ENCODE peak calls at places on chromosomes 12 and 14, in nine cellular contexts. One of them, this sample, is unnamed.

GRCh38 chr12:93740721-93741120 is 63.5 kb downstream of the CRADD start:
- DNase-seq in brain microvascular endothelial cell: no peak
- DNase-seq in transverse colon: no peak
- DNase-seq in BE2C: no peak
- DNase-seq in CD4-positive, alpha-beta T cell: no peak
- DNase-seq in cardiac muscle cell: no peak
- DNase-seq in GM23338: peak; percentile 11
- DNase-seq in GM20000: no peak
- DNase-seq in GM13977: no peak
- DNase-seq in this sample: no peak

GRCh38 chr12:42356344-42356743 is 30.4 kb downstream of the PPHLN1 start:
- DNase-seq in brain microvascular endothelial cell: no peak
- DNase-seq in transverse colon: no peak
- DNase-seq in BE2C: no peak
- DNase-seq in CD4-positive, alpha-beta T cell: no peak
- DNase-seq in cardiac muscle cell: no peak
- DNase-seq in GM23338: no peak
- DNase-seq in GM20000: no peak
- DNase-seq in GM13977: no peak
- DNase-seq in this sample: no peak

GRCh38 chr14:95953111-95953724 is 76.6 kb downstream of the TUNAR start:
- DNase-seq in brain microvascular endothelial cell: peak; percentile 0
- DNase-seq in transverse colon: no peak
- DNase-seq in BE2C: no peak
- DNase-seq in CD4-positive, alpha-beta T cell: no peak
- DNase-seq in cardiac muscle cell: no peak
- DNase-seq in GM23338: peak; percentile 86
- DNase-seq in GM20000: no peak
- DNase-seq in GM13977: no peak
- DNase-seq in this sample: no peak

GRCh38 chr14:33602396-33602795 is 348.5 kb downstream of the EGLN3 start:
- DNase-seq in brain microvascular endothelial cell: peak; percentile 59
- DNase-seq in transverse colon: no peak
- DNase-seq in BE2C: peak; percentile 11
- DNase-seq in CD4-positive, alpha-beta T cell: no peak
- DNase-seq in cardiac muscle cell: no peak
- DNase-seq in GM23338: no peak
- DNase-seq in GM20000: no peak
- DNase-seq in GM13977: no peak
- DNase-seq in this sample: no peak

GRCh38 chr14:59190372-59190771 is 1.9 kb downstream of the DAAM1 start:
- DNase-seq in brain microvascular endothelial cell: no peak
- DNase-seq in transverse colon: peak; percentile 11
- DNase-seq in BE2C: peak; percentile 11
- DNase-seq in CD4-positive, alpha-beta T cell: no peak
- DNase-seq in cardiac muscle cell: peak; percentile 25
- DNase-seq in GM23338: peak; percentile 75
- DNase-seq in GM20000: peak; percentile 41
- DNase-seq in GM13977: peak; percentile 36
- DNase-seq in this sample: no peak

GRCh38 chr12:93080452-93080851 is 151.4 kb upstream of the EEA1 start:
- DNase-seq in brain microvascular endothelial cell: no peak
- DNase-seq in transverse colon: no peak
- DNase-seq in BE2C: no peak
- DNase-seq in CD4-positive, alpha-beta T cell: no peak
- DNase-seq in cardiac muscle cell: no peak
- DNase-seq in GM23338: peak; percentile 88
- DNase-seq in GM20000: no peak
- DNase-seq in GM13977: no peak
- DNase-seq in this sample: no peak

GRCh38 chr14:100155049-100155621 is 4.3 kb downstream of the DEGS2 start:
- DNase-seq in brain microvascular endothelial cell: no peak
- DNase-seq in transverse colon: peak; percentile 63
- DNase-seq in BE2C: peak; percentile 56
- DNase-seq in CD4-positive, alpha-beta T cell: no peak
- DNase-seq in cardiac muscle cell: peak; percentile 25
- DNase-seq in GM23338: peak; percentile 91
- DNase-seq in GM20000: no peak
- DNase-seq in GM13977: no peak
- DNase-seq in this sample: no peak

GRCh38 chr12:103334447-103334846 is 161.3 kb downstream of the C12orf42 start:
- DNase-seq in brain microvascular endothelial cell: no peak
- DNase-seq in transverse colon: no peak
- DNase-seq in BE2C: peak; percentile 62
- DNase-seq in CD4-positive, alpha-beta T cell: no peak
- DNase-seq in cardiac muscle cell: no peak
- DNase-seq in GM23338: no peak
- DNase-seq in GM20000: no peak
- DNase-seq in GM13977: no peak
- DNase-seq in this sample: no peak

GRCh38 chr12:4771960-4772566 is 51.9 kb downstream of the GALNT8 start:
- DNase-seq in brain microvascular endothelial cell: no peak
- DNase-seq in transverse colon: no peak
- DNase-seq in BE2C: no peak
- DNase-seq in CD4-positive, alpha-beta T cell: no peak
- DNase-seq in cardiac muscle cell: no peak
- DNase-seq in GM23338: no peak
- DNase-seq in GM20000: no peak
- DNase-seq in GM13977: no peak
- DNase-seq in this sample: no peak

GRCh38 chr14:51129130-51129529 is 34.2 kb upstream of the TRIM9 start:
- DNase-seq in brain microvascular endothelial cell: no peak
- DNase-seq in transverse colon: no peak
- DNase-seq in BE2C: peak; percentile 18
- DNase-seq in CD4-positive, alpha-beta T cell: no peak
- DNase-seq in cardiac muscle cell: no peak
- DNase-seq in GM23338: peak; percentile 39
- DNase-seq in GM20000: no peak
- DNase-seq in GM13977: no peak
- DNase-seq in this sample: no peak
- TF ChIP-seq CTCF in brain microvascular endothelial cell: peak; percentile 24
- TF ChIP-seq CTCF in transverse colon: no peak
- TF ChIP-seq CTCF in BE2C: peak; percentile 48
- TF ChIP-seq CTCF in CD4-positive, alpha-beta T cell: no peak
- TF ChIP-seq CTCF in cardiac muscle cell: no peak
- TF ChIP-seq CTCF in GM23338: peak; percentile 56
- TF ChIP-seq CTCF in GM20000: no peak
- TF ChIP-seq CTCF in GM13977: no peak
- TF ChIP-seq CTCF in this sample: no peak

GRCh38 chr12:68746572-68747180 is 700 bp downstream of the SLC35E3 start:
- DNase-seq in brain microvascular endothelial cell: peak; percentile 73
- DNase-seq in transverse colon: peak; percentile 70
- DNase-seq in BE2C: peak; percentile 53
- DNase-seq in CD4-positive, alpha-beta T cell: peak; percentile 6
- DNase-seq in cardiac muscle cell: peak; percentile 79
- DNase-seq in GM23338: peak; percentile 49
- DNase-seq in GM20000: peak; percentile 53
- DNase-seq in GM13977: peak; percentile 49
- DNase-seq in this sample: no peak
- TF ChIP-seq CTCF in brain microvascular endothelial cell: no peak
- TF ChIP-seq CTCF in transverse colon: no peak
- TF ChIP-seq CTCF in BE2C: no peak
- TF ChIP-seq CTCF in CD4-positive, alpha-beta T cell: no peak
- TF ChIP-seq CTCF in cardiac muscle cell: no peak
- TF ChIP-seq CTCF in GM23338: no peak
- TF ChIP-seq CTCF in GM20000: no peak
- TF ChIP-seq CTCF in GM13977: no peak
- TF ChIP-seq CTCF in this sample: no peak

GRCh38 chr12:63782466-63782865 is 2.8 kb downstream of the RXYLT1 start:
- DNase-seq in brain microvascular endothelial cell: no peak
- DNase-seq in transverse colon: no peak
- DNase-seq in BE2C: no peak
- DNase-seq in CD4-positive, alpha-beta T cell: no peak
- DNase-seq in cardiac muscle cell: no peak
- DNase-seq in GM23338: no peak
- DNase-seq in GM20000: no peak
- DNase-seq in GM13977: no peak
- DNase-seq in this sample: no peak
- TF ChIP-seq CTCF in brain microvascular endothelial cell: no peak
- TF ChIP-seq CTCF in transverse colon: no peak
- TF ChIP-seq CTCF in BE2C: no peak
- TF ChIP-seq CTCF in CD4-positive, alpha-beta T cell: no peak
- TF ChIP-seq CTCF in cardiac muscle cell: no peak
- TF ChIP-seq CTCF in GM23338: no peak
- TF ChIP-seq CTCF in GM20000: no peak
- TF ChIP-seq CTCF in GM13977: no peak
- TF ChIP-seq CTCF in this sample: no peak

GRCh38 chr14:62179367-62180018 is 417.3 kb downstream of the SNAPC1 start:
- DNase-seq in brain microvascular endothelial cell: peak; percentile 81
- DNase-seq in transverse colon: peak; percentile 15
- DNase-seq in BE2C: peak; percentile 62
- DNase-seq in CD4-positive, alpha-beta T cell: no peak
- DNase-seq in cardiac muscle cell: peak; percentile 92
- DNase-seq in GM23338: peak; percentile 90
- DNase-seq in GM20000: peak; percentile 38
- DNase-seq in GM13977: peak; percentile 23
- DNase-seq in this sample: no peak
- TF ChIP-seq CTCF in brain microvascular endothelial cell: peak; percentile 78
- TF ChIP-seq CTCF in transverse colon: peak; percentile 24
- TF ChIP-seq CTCF in BE2C: peak; percentile 74
- TF ChIP-seq CTCF in CD4-positive, alpha-beta T cell: no peak
- TF ChIP-seq CTCF in cardiac muscle cell: peak; percentile 73
- TF ChIP-seq CTCF in GM23338: peak; percentile 93
- TF ChIP-seq CTCF in GM20000: peak; percentile 39
- TF ChIP-seq CTCF in GM13977: peak; percentile 69
- TF ChIP-seq CTCF in this sample: no peak

GRCh38 chr14:52013984-52014600 is 24.7 kb downstream of the RTRAF start:
- DNase-seq in brain microvascular endothelial cell: no peak
- DNase-seq in transverse colon: no peak
- DNase-seq in BE2C: peak; percentile 56
- DNase-seq in CD4-positive, alpha-beta T cell: no peak
- DNase-seq in cardiac muscle cell: no peak
- DNase-seq in GM23338: peak; percentile 55
- DNase-seq in GM20000: no peak
- DNase-seq in GM13977: no peak
- DNase-seq in this sample: no peak

GRCh38 chr14:52012635-52013034 is 23.3 kb downstream of the RTRAF start:
- DNase-seq in brain microvascular endothelial cell: no peak
- DNase-seq in transverse colon: no peak
- DNase-seq in BE2C: peak; percentile 30
- DNase-seq in CD4-positive, alpha-beta T cell: no peak
- DNase-seq in cardiac muscle cell: peak; percentile 93
- DNase-seq in GM23338: peak; percentile 27
- DNase-seq in GM20000: no peak
- DNase-seq in GM13977: no peak
- DNase-seq in this sample: no peak

GRCh38 chr14:52014601-52015267 is 25.4 kb downstream of the RTRAF start:
- DNase-seq in brain microvascular endothelial cell: no peak
- DNase-seq in transverse colon: no peak
- DNase-seq in BE2C: peak; percentile 45
- DNase-seq in CD4-positive, alpha-beta T cell: no peak
- DNase-seq in cardiac muscle cell: no peak
- DNase-seq in GM23338: no peak
- DNase-seq in GM20000: no peak
- DNase-seq in GM13977: no peak
- DNase-seq in this sample: no peak

GRCh38 chr14:52018252-52018651 is 28.9 kb downstream of the RTRAF start:
- DNase-seq in brain microvascular endothelial cell: no peak
- DNase-seq in transverse colon: peak; percentile 73
- DNase-seq in BE2C: no peak
- DNase-seq in CD4-positive, alpha-beta T cell: no peak
- DNase-seq in cardiac muscle cell: no peak
- DNase-seq in GM23338: no peak
- DNase-seq in GM20000: no peak
- DNase-seq in GM13977: no peak
- DNase-seq in this sample: no peak

GRCh38 chr14:52015411-52016030 is 26.2 kb downstream of the RTRAF start:
- DNase-seq in brain microvascular endothelial cell: peak; percentile 41
- DNase-seq in transverse colon: no peak
- DNase-seq in BE2C: peak; percentile 52
- DNase-seq in CD4-positive, alpha-beta T cell: no peak
- DNase-seq in cardiac muscle cell: peak; percentile 53
- DNase-seq in GM23338: peak; percentile 70
- DNase-seq in GM20000: no peak
- DNase-seq in GM13977: no peak
- DNase-seq in this sample: no peak
- TF ChIP-seq CTCF in brain microvascular endothelial cell: peak; percentile 77
- TF ChIP-seq CTCF in transverse colon: no peak
- TF ChIP-seq CTCF in BE2C: peak; percentile 76
- TF ChIP-seq CTCF in CD4-positive, alpha-beta T cell: no peak
- TF ChIP-seq CTCF in cardiac muscle cell: peak; percentile 57
- TF ChIP-seq CTCF in GM23338: peak; percentile 70
- TF ChIP-seq CTCF in GM20000: no peak
- TF ChIP-seq CTCF in GM13977: peak; percentile 7
- TF ChIP-seq CTCF in this sample: peak; percentile 20

GRCh38 chr12:46936042-46936441 is 110.2 kb upstream of the SLC38A4 start:
- DNase-seq in brain microvascular endothelial cell: no peak
- DNase-seq in transverse colon: no peak
- DNase-seq in BE2C: no peak
- DNase-seq in CD4-positive, alpha-beta T cell: no peak
- DNase-seq in cardiac muscle cell: no peak
- DNase-seq in GM23338: no peak
- DNase-seq in GM20000: no peak
- DNase-seq in GM13977: no peak
- DNase-seq in this sample: no peak

GRCh38 chr12:46934374-46935111 is 108.7 kb upstream of the SLC38A4 start:
- DNase-seq in brain microvascular endothelial cell: no peak
- DNase-seq in transverse colon: no peak
- DNase-seq in BE2C: no peak
- DNase-seq in CD4-positive, alpha-beta T cell: no peak
- DNase-seq in cardiac muscle cell: no peak
- DNase-seq in GM23338: no peak
- DNase-seq in GM20000: no peak
- DNase-seq in GM13977: no peak
- DNase-seq in this sample: no peak

GRCh38 chr12:46935448-46935847 is 109.7 kb upstream of the SLC38A4 start:
- DNase-seq in brain microvascular endothelial cell: no peak
- DNase-seq in transverse colon: no peak
- DNase-seq in BE2C: no peak
- DNase-seq in CD4-positive, alpha-beta T cell: no peak
- DNase-seq in cardiac muscle cell: no peak
- DNase-seq in GM23338: no peak
- DNase-seq in GM20000: no peak
- DNase-seq in GM13977: no peak
- DNase-seq in this sample: no peak

GRCh38 chr12:46930101-46930500 is 104.3 kb upstream of the SLC38A4 start:
- DNase-seq in brain microvascular endothelial cell: no peak
- DNase-seq in transverse colon: no peak
- DNase-seq in BE2C: no peak
- DNase-seq in CD4-positive, alpha-beta T cell: no peak
- DNase-seq in cardiac muscle cell: no peak
- DNase-seq in GM23338: no peak
- DNase-seq in GM20000: no peak
- DNase-seq in GM13977: no peak
- DNase-seq in this sample: no peak

DNA sequence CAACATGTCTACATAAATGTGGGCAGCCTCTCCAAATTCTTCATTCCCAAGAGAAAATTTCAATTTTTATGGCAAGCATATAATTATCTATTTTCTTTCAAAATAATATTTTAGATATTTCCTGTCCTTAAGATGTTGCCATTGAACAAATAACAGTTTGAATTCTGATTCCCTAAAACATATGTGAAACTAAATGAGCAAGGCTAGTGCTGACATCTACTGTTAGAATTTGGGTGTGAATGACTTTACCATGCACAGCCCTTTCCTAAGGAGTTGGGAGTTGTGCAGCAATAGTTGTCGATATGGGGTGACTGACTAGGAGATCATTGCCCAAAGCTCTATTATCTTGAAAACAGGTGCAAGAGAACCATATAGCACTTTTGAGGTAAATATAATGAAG is 108.2 kb upstream of the SLC38A4 start:
- DNase-seq in brain microvascular endothelial cell: peak; percentile 61
- DNase-seq in transverse colon: no peak
- DNase-seq in BE2C: no peak
- DNase-seq in CD4-positive, alpha-beta T cell: no peak
- DNase-seq in cardiac muscle cell: peak; percentile 77
- DNase-seq in GM23338: peak; percentile 59
- DNase-seq in GM20000: no peak
- DNase-seq in GM13977: peak; percentile 16
- DNase-seq in this sample: no peak
- TF ChIP-seq CTCF in brain microvascular endothelial cell: peak; percentile 66
- TF ChIP-seq CTCF in transverse colon: peak; percentile 41
- TF ChIP-seq CTCF in BE2C: peak; percentile 26
- TF ChIP-seq CTCF in CD4-positive, alpha-beta T cell: no peak
- TF ChIP-seq CTCF in cardiac muscle cell: peak; percentile 63
- TF ChIP-seq CTCF in GM23338: peak; percentile 71
- TF ChIP-seq CTCF in GM20000: no peak
- TF ChIP-seq CTCF in GM13977: peak; percentile 54
- TF ChIP-seq CTCF in this sample: peak; percentile 24

This sample was measured in CD14-positive monocyte.